ENCODE peak calls at places on chromosomes 5 and 9, in seven cellular contexts. O is AG04450, C is ovary, A is breast epithelium, I is aorta, G is foreskin keratinocyte, Q is colonic mucosa. R is an unnamed sample.

GRCh38 chr9:21559402-21560280 is 77.5 kb upstream of the IFNE start:
- DNase-seq in G (peak; percentile 66), Q (peak; percentile 25), O (no peak), A (peak; percentile 52), I (peak; percentile 71), C (peak; percentile 40), R (no peak)

GRCh38 chr9:109604036-109604600 is 106.0 kb upstream of the PTPN3 start:
- DNase-seq in G (peak; percentile 44), I (no peak), O (no peak), C (no peak), A (no peak), Q (no peak), R (no peak)

GRCh38 chr9:109975574-109976327 is 195.8 kb downstream of the PALM2AKAP2 start:
- DNase-seq in I (no peak), A (no peak), Q (no peak), O (peak; percentile 50), G (no peak), C (no peak), R (no peak)

GRCh38 chr9:93041108-93041802 is 17.2 kb upstream of the SUSD3 start:
- DNase-seq in I (no peak), A (no peak), Q (no peak), O (no peak), G (no peak), C (no peak), R (no peak)

GRCh38 chr5:36388288-36388687 is 86.6 kb upstream of the RANBP3L start:
- DNase-seq in I (no peak), C (no peak), A (no peak), Q (no peak), O (no peak), G (no peak), R (no peak)

GRCh38 chr5:150485770-150486401 is 22.0 kb upstream of the NDST1 start:
- DNase-seq in C (peak; percentile 86), O (no peak), Q (peak; percentile 68), G (no peak), I (peak; percentile 92), A (no peak), R (no peak)

GRCh38 chr5:100647461-100648230 is 112.5 kb downstream of the FAM174A start:
- DNase-seq in G (peak; percentile 51), C (peak; percentile 20), I (no peak), A (peak; percentile 59), Q (peak; percentile 88), O (no peak), R (no peak)

GRCh38 chr9:6106576-6107339 is 91.3 kb upstream of the RANBP6 start:
- DNase-seq in A (no peak), Q (no peak), O (no peak), C (no peak), I (no peak), G (peak; percentile 44), R (no peak)

GRCh38 chr5:53291528-53291927 is 182.0 kb upstream of the MOCS2 start:
- DNase-seq in C (no peak), A (no peak), I (no peak), O (no peak), Q (no peak), G (peak; percentile 51), R (no peak)

GRCh38 chr5:157197088-157197487 is 16.4 kb downstream of the ITK start:
- DNase-seq in Q (no peak), I (no peak), O (no peak), A (no peak), C (no peak), G (no peak), R (no peak)

GRCh38 chr5:78907255-78907886 is 77.7 kb downstream of the ARSB start:
- DNase-seq in C (peak; percentile 41), O (peak; percentile 96), Q (no peak), I (no peak), G (peak; percentile 57), A (no peak), R (no peak)

GRCh38 chr5:119343766-119344165 is 12.1 kb upstream of the TNFAIP8 start:
- DNase-seq in C (no peak), G (no peak), O (no peak), Q (no peak), I (no peak), A (no peak), R (no peak)

GRCh38 chr9:131140112-131140511 is 14.7 kb downstream of the NUP214 start:
- DNase-seq in G (no peak), Q (no peak), I (no peak), C (no peak), O (no peak), A (no peak), R (no peak)

GRCh38 chr5:96340357-96340756 is 92.7 kb downstream of the PCSK1 start:
- DNase-seq in A (no peak), Q (no peak), G (no peak), O (no peak), C (no peak), I (no peak), R (no peak)

GRCh38 chr5:150989695-150990094 is 30.7 kb upstream of the GPX3 start:
- DNase-seq in A (no peak), O (no peak), C (no peak), G (no peak), Q (no peak), I (no peak), R (no peak)

GRCh38 chr9:92614763-92615441 is 55.0 kb downstream of the IPPK start:
- DNase-seq in Q (no peak), G (no peak), A (no peak), C (peak; percentile 56), O (no peak), I (no peak), R (no peak)

GRCh38 chr9:23826120-23826629 is at the start of gene ELAVL2:
- DNase-seq in I (peak; percentile 91), C (peak; percentile 93), A (peak; percentile 92), Q (peak; percentile 96), G (peak; percentile 100), O (peak; percentile 79), R (peak; percentile 97)

GRCh38 chr9:13209498-13209897 is 70.0 kb downstream of the MPDZ start:
- DNase-seq in G (no peak), C (no peak), I (no peak), A (no peak), O (no peak), Q (no peak), R (no peak)

GRCh38 chr5:137283801-137284200 is 215.3 kb downstream of the SPOCK1 start:
- DNase-seq in A (no peak), I (no peak), O (no peak), Q (no peak), C (no peak), G (no peak), R (no peak)

DNA sequence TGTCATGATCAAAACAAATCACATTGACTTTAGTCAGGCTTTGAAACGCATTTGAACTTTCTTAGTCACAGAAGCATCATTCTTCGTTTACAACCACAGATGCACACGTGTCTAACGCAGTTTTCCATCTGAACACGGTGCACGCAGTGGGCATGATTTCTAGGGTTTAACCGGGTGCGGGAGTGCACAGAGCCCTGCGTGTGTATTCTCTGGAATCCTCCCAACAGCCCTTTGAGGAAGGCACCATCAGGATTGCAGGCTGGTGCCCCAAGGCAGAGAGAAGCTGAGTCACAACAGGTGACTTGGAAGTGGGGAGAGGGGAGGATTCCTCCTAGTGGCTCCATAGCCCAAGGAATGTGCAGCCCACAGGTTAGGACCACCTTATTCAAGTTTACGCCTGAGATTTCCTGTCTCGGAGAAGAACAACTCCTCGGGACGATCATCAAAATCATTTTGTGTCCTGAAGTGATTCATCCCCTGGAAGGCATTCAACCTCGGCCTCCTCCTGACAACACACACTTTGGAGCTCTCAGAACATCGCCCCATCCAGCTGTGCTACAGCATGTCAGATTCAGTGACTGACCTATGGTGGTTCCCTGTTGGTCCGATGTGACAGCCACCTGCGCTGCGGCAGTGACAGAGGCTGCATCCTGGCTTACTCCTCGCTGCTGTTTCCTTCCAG is 13.1 kb downstream of the ROPN1L start:
- DNase-seq in Q (no peak), C (no peak), O (no peak), A (no peak), G (peak; percentile 89), I (no peak), R (no peak)
- H3K27ac ChIP-seq in Q (no peak overlapping the region), C (no peak overlapping the region), O (peak overlapping the region; percentile 39), A (no peak overlapping the region), G (peak overlapping the region; percentile 31), I (no peak overlapping the region), R (no peak overlapping the region)

DNA sequence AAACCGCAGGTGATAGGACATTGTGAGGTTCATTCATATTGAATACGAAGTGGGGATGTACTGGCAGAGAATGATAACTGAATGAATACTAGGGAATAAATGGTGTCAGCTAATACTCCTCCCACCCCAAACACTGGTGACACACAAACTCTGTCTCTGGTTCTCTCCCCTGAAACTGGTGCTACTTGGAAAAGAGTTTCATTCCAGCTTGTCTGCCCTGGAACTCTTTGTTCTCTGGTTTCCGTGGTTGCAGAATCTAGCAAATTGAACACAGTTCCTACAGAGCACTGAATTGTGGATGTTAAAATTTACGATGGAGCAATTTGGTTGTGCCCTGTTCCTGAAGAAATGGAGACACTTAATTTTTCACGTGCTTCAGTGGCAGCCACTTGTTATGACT is 181.6 kb downstream of the KCTD16 start:
- DNase-seq in A (no peak), I (no peak), G (no peak), C (no peak), Q (no peak), O (no peak), R (no peak)
- H3K27ac ChIP-seq in A (no peak overlapping the region), I (no peak overlapping the region), G (no peak overlapping the region), C (no peak overlapping the region), Q (no peak overlapping the region), O (no peak overlapping the region), R (no peak overlapping the region)

DNA sequence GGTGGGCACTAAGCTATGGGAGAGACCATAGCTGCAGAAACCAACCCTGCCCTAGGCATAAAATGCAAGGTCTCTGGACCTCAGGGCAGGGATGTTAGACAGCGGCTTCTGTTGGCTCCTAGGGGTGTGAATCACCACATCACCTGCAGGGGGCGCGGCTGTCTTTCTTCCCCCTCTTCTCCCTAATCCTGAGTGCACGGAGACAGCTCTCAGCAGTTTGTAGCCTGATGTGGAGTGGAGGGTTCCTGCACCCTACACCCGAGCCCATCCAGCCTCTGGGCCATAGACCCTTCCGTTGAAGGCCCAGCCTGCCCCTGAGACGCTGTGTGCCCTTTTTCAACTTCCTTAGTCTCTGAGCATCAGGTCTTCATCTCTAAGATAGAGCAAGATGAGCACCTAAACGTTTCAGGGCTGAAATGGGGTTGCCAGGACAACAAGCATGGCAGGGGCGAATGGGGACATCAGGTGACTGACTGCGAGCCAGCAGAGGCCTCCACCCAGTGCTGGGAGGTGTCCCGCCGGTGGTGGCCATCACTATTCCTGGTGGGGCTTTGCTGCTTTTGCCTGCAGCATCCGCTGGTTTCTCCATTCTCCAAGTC is 2.3 kb upstream of the SEC16A start:
- DNase-seq in C (peak; percentile 83), G (peak; percentile 62), I (peak; percentile 94), Q (peak; percentile 90), O (peak; percentile 53), A (peak; percentile 85), R (no peak)
- H3K27ac ChIP-seq in C (no peak overlapping the region), G (no peak overlapping the region), I (no peak overlapping the region), Q (no peak overlapping the region), O (no peak overlapping the region), A (peak overlapping the region; percentile 99), R (peak overlapping the region; percentile 96)

DNA sequence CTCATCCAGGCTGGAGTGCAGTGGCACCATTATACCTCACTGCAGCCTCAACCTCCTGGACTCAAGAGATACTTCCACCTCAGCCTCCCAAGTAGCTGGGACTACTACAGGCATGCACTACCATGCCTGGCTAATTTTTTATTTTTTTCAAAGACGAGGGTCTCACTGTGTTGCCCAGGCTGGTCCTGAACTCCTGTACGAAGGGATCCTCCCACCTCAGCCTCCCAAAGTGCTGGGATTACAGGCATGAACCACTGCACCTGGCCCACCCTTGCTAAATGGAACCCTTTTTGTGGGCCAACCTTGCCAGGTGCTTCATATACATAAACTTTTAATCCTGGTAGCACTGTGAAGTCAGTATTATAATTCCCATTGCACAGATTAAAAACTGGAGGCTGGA is 1.0 kb downstream of the GRHPR start:
- DNase-seq in Q (no peak), G (no peak), C (no peak), A (no peak), I (peak; percentile 13), O (no peak), R (no peak)
- H3K27ac ChIP-seq in Q (no peak overlapping the region), G (no peak overlapping the region), C (no peak overlapping the region), A (no peak overlapping the region), I (no peak overlapping the region), O (no peak overlapping the region), R (no peak overlapping the region)

R was measured in epithelial cell of prostate.